ENCODE peak calls at places on chromosomes 2 and 18, in six cellular contexts. One of them, this sample, is unnamed.

GRCh38 chr2:109422071-109422757 is 191.6 kb downstream of the SEPTIN10 start:
- DNase-seq in uterus: no peak
- DNase-seq in posterior cingulate gyrus: no peak
- DNase-seq in HFFc6: no peak
- DNase-seq in activated T-helper 1 cell treated with Interleukin-2 at 50 U/mL for 16 hours: no peak
- DNase-seq in heart left ventricle: peak
- DNase-seq in this sample: no peak

GRCh38 chr18:61595615-61596014 is 262.4 kb downstream of the CDH20 start:
- DNase-seq in uterus: no peak
- DNase-seq in posterior cingulate gyrus: no peak
- DNase-seq in HFFc6: no peak
- DNase-seq in activated T-helper 1 cell treated with Interleukin-2 at 50 U/mL for 16 hours: no peak
- DNase-seq in heart left ventricle: no peak
- DNase-seq in this sample: no peak

GRCh38 chr2:70248810-70249438 is 496 bp upstream of the TIA1 start:
- DNase-seq in uterus: peak
- DNase-seq in posterior cingulate gyrus: peak
- DNase-seq in HFFc6: no peak
- DNase-seq in activated T-helper 1 cell treated with Interleukin-2 at 50 U/mL for 16 hours: peak
- DNase-seq in heart left ventricle: no peak
- DNase-seq in this sample: peak

GRCh38 chr2:73984922-73985317 is 210 bp downstream of the TET3 start:
- DNase-seq in uterus: peak
- DNase-seq in posterior cingulate gyrus: no peak
- DNase-seq in HFFc6: no peak
- DNase-seq in activated T-helper 1 cell treated with Interleukin-2 at 50 U/mL for 16 hours: peak
- DNase-seq in heart left ventricle: peak
- DNase-seq in this sample: no peak

GRCh38 chr2:119760876-119761275 is 1.2 kb downstream of the PTPN4 start:
- DNase-seq in uterus: no peak
- DNase-seq in posterior cingulate gyrus: no peak
- DNase-seq in HFFc6: peak
- DNase-seq in activated T-helper 1 cell treated with Interleukin-2 at 50 U/mL for 16 hours: no peak
- DNase-seq in heart left ventricle: no peak
- DNase-seq in this sample: no peak

GRCh38 chr18:21361297-21361880 is 119.4 kb downstream of the GREB1L start:
- DNase-seq in uterus: no peak
- DNase-seq in posterior cingulate gyrus: no peak
- DNase-seq in HFFc6: no peak
- DNase-seq in activated T-helper 1 cell treated with Interleukin-2 at 50 U/mL for 16 hours: no peak
- DNase-seq in heart left ventricle: no peak
- DNase-seq in this sample: no peak

GRCh38 chr2:158688722-158689121 is 106.4 kb upstream of the DAPL1 start:
- DNase-seq in uterus: no peak
- DNase-seq in posterior cingulate gyrus: no peak
- DNase-seq in HFFc6: peak
- DNase-seq in activated T-helper 1 cell treated with Interleukin-2 at 50 U/mL for 16 hours: no peak
- DNase-seq in heart left ventricle: no peak
- DNase-seq in this sample: no peak

GRCh38 chr2:59932341-59932740 is 621.1 kb downstream of the BCL11A start:
- DNase-seq in uterus: no peak
- DNase-seq in posterior cingulate gyrus: no peak
- DNase-seq in HFFc6: no peak
- DNase-seq in activated T-helper 1 cell treated with Interleukin-2 at 50 U/mL for 16 hours: no peak
- DNase-seq in heart left ventricle: no peak
- DNase-seq in this sample: no peak

GRCh38 chr2:57720728-57721627 is 325.6 kb upstream of the VRK2 start:
- DNase-seq in uterus: no peak
- DNase-seq in posterior cingulate gyrus: peak
- DNase-seq in HFFc6: peak
- DNase-seq in activated T-helper 1 cell treated with Interleukin-2 at 50 U/mL for 16 hours: no peak
- DNase-seq in heart left ventricle: no peak
- DNase-seq in this sample: peak

GRCh38 chr2:168550670-168551069 is 94.6 kb downstream of the CERS6 start:
- DNase-seq in uterus: no peak
- DNase-seq in posterior cingulate gyrus: no peak
- DNase-seq in HFFc6: no peak
- DNase-seq in activated T-helper 1 cell treated with Interleukin-2 at 50 U/mL for 16 hours: no peak
- DNase-seq in heart left ventricle: peak
- DNase-seq in this sample: peak

GRCh38 chr2:30869988-30870387 is 62.7 kb upstream of the CAPN13 start:
- DNase-seq in uterus: no peak
- DNase-seq in posterior cingulate gyrus: no peak
- DNase-seq in HFFc6: no peak
- DNase-seq in activated T-helper 1 cell treated with Interleukin-2 at 50 U/mL for 16 hours: no peak
- DNase-seq in heart left ventricle: no peak
- DNase-seq in this sample: no peak

GRCh38 chr2:108449410-108450200 is 599 bp downstream of the GCC2 start:
- DNase-seq in uterus: no peak
- DNase-seq in posterior cingulate gyrus: no peak
- DNase-seq in HFFc6: peak
- DNase-seq in activated T-helper 1 cell treated with Interleukin-2 at 50 U/mL for 16 hours: no peak
- DNase-seq in heart left ventricle: no peak
- DNase-seq in this sample: peak

GRCh38 chr2:186399082-186399644 is 86.9 kb upstream of the ZC3H15 start:
- DNase-seq in uterus: no peak
- DNase-seq in posterior cingulate gyrus: no peak
- DNase-seq in HFFc6: no peak
- DNase-seq in activated T-helper 1 cell treated with Interleukin-2 at 50 U/mL for 16 hours: no peak
- DNase-seq in heart left ventricle: no peak
- DNase-seq in this sample: no peak

GRCh38 chr2:239868556-239869181 is 156.5 kb downstream of the NDUFA10 start:
- DNase-seq in uterus: no peak
- DNase-seq in posterior cingulate gyrus: no peak
- DNase-seq in HFFc6: no peak
- DNase-seq in activated T-helper 1 cell treated with Interleukin-2 at 50 U/mL for 16 hours: no peak
- DNase-seq in heart left ventricle: no peak
- DNase-seq in this sample: no peak

GRCh38 chr2:234528410-234529150 is 31.7 kb upstream of the ARL4C start:
- DNase-seq in uterus: no peak
- DNase-seq in posterior cingulate gyrus: no peak
- DNase-seq in HFFc6: no peak
- DNase-seq in activated T-helper 1 cell treated with Interleukin-2 at 50 U/mL for 16 hours: no peak
- DNase-seq in heart left ventricle: no peak
- DNase-seq in this sample: no peak

GRCh38 chr2:28252308-28252707 is 140.3 kb upstream of the FOSL2 start:
- DNase-seq in uterus: no peak
- DNase-seq in posterior cingulate gyrus: no peak
- DNase-seq in HFFc6: no peak
- DNase-seq in activated T-helper 1 cell treated with Interleukin-2 at 50 U/mL for 16 hours: no peak
- DNase-seq in heart left ventricle: no peak
- DNase-seq in this sample: no peak

GRCh38 chr2:154952346-154953010 is 254.0 kb downstream of the KCNJ3 start:
- DNase-seq in uterus: no peak
- DNase-seq in posterior cingulate gyrus: no peak
- DNase-seq in HFFc6: no peak
- DNase-seq in activated T-helper 1 cell treated with Interleukin-2 at 50 U/mL for 16 hours: no peak
- DNase-seq in heart left ventricle: no peak
- DNase-seq in this sample: peak

GRCh38 chr2:237196866-237197618 is 111.4 kb downstream of the COPS8 start:
- DNase-seq in uterus: peak
- DNase-seq in posterior cingulate gyrus: no peak
- DNase-seq in HFFc6: peak
- DNase-seq in activated T-helper 1 cell treated with Interleukin-2 at 50 U/mL for 16 hours: no peak
- DNase-seq in heart left ventricle: no peak
- DNase-seq in this sample: peak

GRCh38 chr18:75211721-75212625 is 1.4 kb downstream of the TSHZ1 start:
- DNase-seq in uterus: peak
- DNase-seq in posterior cingulate gyrus: no peak
- DNase-seq in HFFc6: no peak
- DNase-seq in activated T-helper 1 cell treated with Interleukin-2 at 50 U/mL for 16 hours: no peak
- DNase-seq in heart left ventricle: peak
- DNase-seq in this sample: no peak

GRCh38 chr2:163601377-163601776 is 134.4 kb downstream of the FIGN start:
- DNase-seq in uterus: no peak
- DNase-seq in posterior cingulate gyrus: no peak
- DNase-seq in HFFc6: no peak
- DNase-seq in activated T-helper 1 cell treated with Interleukin-2 at 50 U/mL for 16 hours: no peak
- DNase-seq in heart left ventricle: no peak
- DNase-seq in this sample: no peak

GRCh38 chr2:224381913-224382647 is 19.8 kb downstream of the FAM124B start:
- DNase-seq in uterus: no peak
- DNase-seq in posterior cingulate gyrus: no peak
- DNase-seq in HFFc6: no peak
- DNase-seq in activated T-helper 1 cell treated with Interleukin-2 at 50 U/mL for 16 hours: no peak
- DNase-seq in heart left ventricle: no peak
- DNase-seq in this sample: no peak

GRCh38 chr2:23492337-23492675 is 107.3 kb downstream of the KLHL29 start:
- DNase-seq in uterus: no peak
- DNase-seq in posterior cingulate gyrus: no peak
- DNase-seq in HFFc6: no peak
- DNase-seq in activated T-helper 1 cell treated with Interleukin-2 at 50 U/mL for 16 hours: no peak
- DNase-seq in heart left ventricle: no peak
- DNase-seq in this sample: no peak

GRCh38 chr2:130355181-130355577 is 677 bp upstream of the PTPN18 start:
- DNase-seq in uterus: no peak
- DNase-seq in posterior cingulate gyrus: no peak
- DNase-seq in HFFc6: no peak
- DNase-seq in activated T-helper 1 cell treated with Interleukin-2 at 50 U/mL for 16 hours: no peak
- DNase-seq in heart left ventricle: no peak
- DNase-seq in this sample: no peak

GRCh38 chr2:24123212-24124002 is at the start of the genes FAM228B and PFN4:
- DNase-seq in uterus: peak
- DNase-seq in posterior cingulate gyrus: peak
- DNase-seq in HFFc6: peak
- DNase-seq in activated T-helper 1 cell treated with Interleukin-2 at 50 U/mL for 16 hours: peak
- DNase-seq in heart left ventricle: peak
- DNase-seq in this sample: peak

This sample was measured in NCI-H748 treated with DMSO at 0.1 percent for 48 hours.